ENCODE peak calls at places on chromosomes 5 and 9, in five cellular contexts. R is hepatocyte; D is esophagus squamous epithelium; N is heart right ventricle; Q is effector memory CD4-positive, alpha-beta T cell. U is an unnamed sample.

GRCh38 chr5:35540002-35540401 is 77.7 kb upstream of the SPEF2 start:
- DNase-seq in R (no peak), D (no peak), N (no peak), Q (no peak), U (no peak)

GRCh38 chr5:57825026-57825683 is 342.5 kb upstream of the ACTBL2 start:
- DNase-seq in R (no peak), D (no peak), N (no peak), Q (no peak), U (no peak)

GRCh38 chr5:95620030-95620869 is at the start of gene GPR150:
- DNase-seq in R (peak; percentile 77), D (peak; percentile 6), N (peak; percentile 56), Q (peak; percentile 52), U (peak; percentile 61)

GRCh38 chr9:109769250-109769649 is 10.7 kb upstream of the PALM2AKAP2 start:
- DNase-seq in R (no peak), D (no peak), N (no peak), Q (no peak), U (no peak)

GRCh38 chr5:172638209-172638768 is 2.8 kb upstream of the NEURL1B start:
- DNase-seq in R (no peak), D (no peak), N (no peak), Q (no peak), U (no peak)

GRCh38 chr5:150112211-150113046 is 26.1 kb upstream of the CSF1R start:
- DNase-seq in R (peak; percentile 41), D (no peak), N (peak; percentile 57), Q (no peak), U (no peak)

GRCh38 chr5:170265527-170265926 is 32.0 kb downstream of the LCP2 start:
- DNase-seq in R (peak; percentile 39), D (no peak), N (peak; percentile 18), Q (no peak), U (no peak)

GRCh38 chr5:41574391-41574790 is 64.0 kb upstream of the PLCXD3 start:
- DNase-seq in R (no peak), D (no peak), N (no peak), Q (no peak), U (peak; percentile 13)

GRCh38 chr9:78167356-78167755 is 68.5 kb upstream of the CEP78 start:
- DNase-seq in R (peak; percentile 67), D (no peak), N (no peak), Q (no peak), U (no peak)

GRCh38 chr5:144122641-144123040 is 47.8 kb downstream of the YIPF5 start:
- DNase-seq in R (no peak), D (no peak), N (no peak), Q (no peak), U (no peak)

GRCh38 chr9:129836342-129837007 is 1.2 kb downstream of the USP20 start:
- DNase-seq in R (no peak), D (no peak), N (no peak), Q (peak; percentile 24), U (no peak)

GRCh38 chr5:126849101-126849678 is 72.3 kb downstream of the LMNB1 start:
- DNase-seq in R (peak; percentile 37), D (no peak), N (no peak), Q (no peak), U (peak; percentile 84)

GRCh38 chr5:126848253-126848652 is 71.3 kb downstream of the LMNB1 start:
- DNase-seq in R (no peak), D (no peak), N (no peak), Q (no peak), U (no peak)

GRCh38 chr5:126847318-126848221 is 70.6 kb downstream of the LMNB1 start:
- DNase-seq in R (no peak), D (no peak), N (no peak), Q (no peak), U (no peak)

GRCh38 chr5:126846344-126846743 is 69.4 kb downstream of the LMNB1 start:
- DNase-seq in R (no peak), D (no peak), N (no peak), Q (no peak), U (peak; percentile 64)

GRCh38 chr5:126846756-126847155 is 69.8 kb downstream of the LMNB1 start:
- DNase-seq in R (no peak), D (no peak), N (no peak), Q (no peak), U (no peak)
- H3K27ac ChIP-seq in R (no peak overlapping the region), D (peak overlapping the region; percentile 28), N (peak overlapping the region; percentile 67), Q (no peak overlapping the region), U (no peak overlapping the region)

GRCh38 chr9:86186696-86187095 is 72.8 kb downstream of the C9orf153 start:
- DNase-seq in R (no peak), D (no peak), N (no peak), Q (no peak), U (no peak)

GRCh38 chr9:86184125-86184524 is 75.3 kb downstream of the C9orf153 start:
- DNase-seq in R (no peak), D (no peak), N (no peak), Q (no peak), U (no peak)

GRCh38 chr9:86183225-86183808 is 76.1 kb downstream of the C9orf153 start:
- DNase-seq in R (no peak), D (no peak), N (no peak), Q (no peak), U (no peak)

GRCh38 chr9:86185872-86186271 is 73.6 kb downstream of the C9orf153 start:
- DNase-seq in R (no peak), D (no peak), N (no peak), Q (no peak), U (no peak)

GRCh38 chr9:86181379-86182315 is 77.8 kb downstream of the C9orf153 start:
- DNase-seq in R (no peak), D (no peak), N (no peak), Q (no peak), U (no peak)
- H3K4me3 ChIP-seq in R (no peak overlapping the region), D (no peak overlapping the region), N (no peak overlapping the region), Q (no peak overlapping the region), U (no peak overlapping the region)

DNA sequence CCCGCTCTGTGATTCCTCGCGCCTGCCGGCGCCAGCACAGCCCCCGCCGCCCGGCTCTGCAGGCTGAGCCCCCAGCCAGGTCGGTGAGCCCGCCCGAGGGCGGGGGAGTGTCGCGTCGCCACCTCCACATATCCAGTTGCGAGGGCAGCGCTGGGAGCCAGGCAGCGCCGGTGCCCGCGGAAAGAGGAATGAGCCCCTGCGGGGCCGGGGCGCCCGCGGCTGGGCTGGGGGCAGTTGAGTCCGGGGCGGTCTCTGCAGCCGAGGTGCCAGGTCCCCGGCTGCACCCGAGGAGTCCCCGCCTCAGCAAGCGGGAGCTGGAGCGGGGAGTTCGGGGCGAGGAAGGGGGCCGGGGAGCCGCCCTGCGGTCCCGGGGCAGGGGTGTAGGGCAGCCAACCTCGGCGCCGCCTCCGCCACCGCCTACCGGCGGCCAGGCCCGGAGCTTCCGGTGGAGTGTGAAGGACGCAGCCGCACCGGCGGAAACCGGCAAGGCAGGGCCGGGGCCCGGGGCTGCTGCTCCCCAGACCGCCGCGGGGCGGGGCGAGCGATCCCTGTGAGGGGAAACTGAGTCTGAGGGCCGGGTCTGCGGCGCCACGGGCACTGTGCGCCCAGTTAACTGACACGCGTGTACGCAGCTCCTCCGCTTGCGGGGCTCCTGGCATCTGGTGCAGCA is 2.3 kb upstream of the TRAF1 start:
- DNase-seq in R (peak; percentile 85), D (peak; percentile 14), N (peak; percentile 84), Q (peak; percentile 70), U (peak; percentile 67)
- H3K4me1 ChIP-seq in R (peaks cover 13% of the 10 kb centered on the region), D (peaks cover 65% of the 10 kb centered on the region), N (peaks cover 28% of the 10 kb centered on the region), Q (peaks cover 88% of the 10 kb centered on the region), U (peaks cover 7% of the 10 kb centered on the region)

GRCh38 chr9:35656841-35657326 is 935 bp downstream of the RMRP start:
- DNase-seq in R (peak; percentile 59), D (no peak), N (no peak), Q (no peak), U (no peak)

GRCh38 chr9:35658894-35659220 is 765 bp downstream of the CCDC107 start:
- DNase-seq in R (peak; percentile 37), D (no peak), N (peak; percentile 44), Q (no peak), U (peak; percentile 44)

GRCh38 chr9:35657327-35658143 is at the start of gene RMRP:
- DNase-seq in R (peak; percentile 98), D (peak; percentile 71), N (peak; percentile 96), Q (peak; percentile 92), U (peak; percentile 100)

GRCh38 chr9:35659340-35659739 is 1.2 kb downstream of the CCDC107 start:
- DNase-seq in R (no peak), D (no peak), N (no peak), Q (no peak), U (no peak)

GRCh38 chr9:35658144-35658893 is at the start of gene CCDC107:
- DNase-seq in R (peak; percentile 96), D (no peak), N (peak; percentile 87), Q (peak; percentile 81), U (peak; percentile 93)
- H3K27ac ChIP-seq in R (peak within 1 kb of the TSS; percentile 98), D (peak within 1 kb of the TSS; percentile 98), N (peak within 1 kb of the TSS; percentile 98), Q (peak within 1 kb of the TSS; percentile 100), U (peak within 1 kb of the TSS; percentile 99)